ENCODE peak calls at places on chromosomes 16 and 17, in nine cellular contexts. One of them, this sample, is unnamed. For H3K36me3, the result is how much of the 10 kb centered on the place peaks cover.

GRCh38 chr17:78852709-78853111 is 12.1 kb upstream of the USP36 start:
- DNase-seq in RWPE2: no peak
- DNase-seq in endothelial cell of umbilical vein: no peak
- DNase-seq in breast epithelium: no peak
- DNase-seq in esophagus squamous epithelium: no peak
- DNase-seq in hepatocyte: peak
- DNase-seq in astrocyte: no peak
- DNase-seq in body of pancreas: no peak
- DNase-seq in right lobe of liver: no peak
- DNase-seq in this sample: no peak

GRCh38 chr16:66881964-66882508 is 1.7 kb downstream of the PDP2 start:
- DNase-seq in RWPE2: no peak
- DNase-seq in body of pancreas: no peak
- DNase-seq in hepatocyte: no peak
- DNase-seq in esophagus squamous epithelium: no peak
- DNase-seq in endothelial cell of umbilical vein: no peak
- DNase-seq in right lobe of liver: peak
- DNase-seq in astrocyte: no peak
- DNase-seq in breast epithelium: no peak
- DNase-seq in this sample: no peak

GRCh38 chr17:28446716-28447395 is 26.6 kb upstream of the SLC13A2 start:
- DNase-seq in endothelial cell of umbilical vein: no peak
- DNase-seq in right lobe of liver: no peak
- DNase-seq in body of pancreas: no peak
- DNase-seq in esophagus squamous epithelium: no peak
- DNase-seq in astrocyte: no peak
- DNase-seq in RWPE2: no peak
- DNase-seq in hepatocyte: no peak
- DNase-seq in breast epithelium: no peak
- DNase-seq in this sample: no peak

GRCh38 chr16:72985148-72985882 is 62.6 kb downstream of the ZFHX3 start:
- DNase-seq in endothelial cell of umbilical vein: no peak
- DNase-seq in body of pancreas: peak
- DNase-seq in hepatocyte: no peak
- DNase-seq in RWPE2: peak
- DNase-seq in right lobe of liver: no peak
- DNase-seq in breast epithelium: no peak
- DNase-seq in astrocyte: peak
- DNase-seq in esophagus squamous epithelium: no peak
- DNase-seq in this sample: peak

GRCh38 chr17:83107656-83108048 is 28.2 kb downstream of the METRNL start:
- DNase-seq in hepatocyte: no peak
- DNase-seq in breast epithelium: no peak
- DNase-seq in right lobe of liver: no peak
- DNase-seq in endothelial cell of umbilical vein: no peak
- DNase-seq in esophagus squamous epithelium: no peak
- DNase-seq in RWPE2: no peak
- DNase-seq in body of pancreas: no peak
- DNase-seq in astrocyte: no peak
- DNase-seq in this sample: no peak

GRCh38 chr17:38751144-38751802 is 1.3 kb upstream of the PSMB3 start:
- DNase-seq in endothelial cell of umbilical vein: no peak
- DNase-seq in esophagus squamous epithelium: no peak
- DNase-seq in right lobe of liver: no peak
- DNase-seq in hepatocyte: peak
- DNase-seq in astrocyte: no peak
- DNase-seq in RWPE2: no peak
- DNase-seq in body of pancreas: no peak
- DNase-seq in breast epithelium: no peak
- DNase-seq in this sample: no peak

GRCh38 chr16:87702325-87702811 is 63.4 kb downstream of the KLHDC4 start:
- DNase-seq in esophagus squamous epithelium: no peak
- DNase-seq in breast epithelium: no peak
- DNase-seq in body of pancreas: peak
- DNase-seq in RWPE2: no peak
- DNase-seq in astrocyte: no peak
- DNase-seq in endothelial cell of umbilical vein: peak
- DNase-seq in hepatocyte: peak
- DNase-seq in right lobe of liver: no peak
- DNase-seq in this sample: peak

GRCh38 chr16:67843343-67843765 is 1.2 kb downstream of the THAP11 start:
- DNase-seq in hepatocyte: no peak
- DNase-seq in esophagus squamous epithelium: no peak
- DNase-seq in body of pancreas: no peak
- DNase-seq in breast epithelium: no peak
- DNase-seq in astrocyte: no peak
- DNase-seq in endothelial cell of umbilical vein: no peak
- DNase-seq in right lobe of liver: no peak
- DNase-seq in RWPE2: no peak
- DNase-seq in this sample: no peak

GRCh38 chr17:16934133-16934795 is 37.7 kb downstream of the TNFRSF13B start:
- DNase-seq in breast epithelium: no peak
- DNase-seq in endothelial cell of umbilical vein: no peak
- DNase-seq in right lobe of liver: peak
- DNase-seq in body of pancreas: no peak
- DNase-seq in astrocyte: no peak
- DNase-seq in hepatocyte: no peak
- DNase-seq in esophagus squamous epithelium: no peak
- DNase-seq in RWPE2: no peak
- DNase-seq in this sample: no peak

GRCh38 chr17:75601057-75601987 is 13.7 kb downstream of the MYO15B start:
- DNase-seq in breast epithelium: no peak
- DNase-seq in hepatocyte: peak
- DNase-seq in esophagus squamous epithelium: no peak
- DNase-seq in RWPE2: peak
- DNase-seq in astrocyte: no peak
- DNase-seq in right lobe of liver: no peak
- DNase-seq in body of pancreas: peak
- DNase-seq in endothelial cell of umbilical vein: peak
- DNase-seq in this sample: peak

GRCh38 chr17:17694229-17695081 is 13.2 kb downstream of the RAI1 start:
- DNase-seq in body of pancreas: peak
- DNase-seq in right lobe of liver: peak
- DNase-seq in endothelial cell of umbilical vein: peak
- DNase-seq in astrocyte: peak
- DNase-seq in breast epithelium: peak
- DNase-seq in esophagus squamous epithelium: no peak
- DNase-seq in hepatocyte: peak
- DNase-seq in RWPE2: peak
- DNase-seq in this sample: peak

GRCh38 chr16:1941924-1942809 is 832 bp downstream of the MSRB1 start:
- DNase-seq in breast epithelium: no peak
- DNase-seq in hepatocyte: no peak
- DNase-seq in right lobe of liver: no peak
- DNase-seq in RWPE2: peak
- DNase-seq in astrocyte: no peak
- DNase-seq in esophagus squamous epithelium: no peak
- DNase-seq in body of pancreas: peak
- DNase-seq in endothelial cell of umbilical vein: no peak
- DNase-seq in this sample: no peak

GRCh38 chr17:78379134-78379497 is 667 bp downstream of the PGS1 start:
- DNase-seq in hepatocyte: no peak
- DNase-seq in right lobe of liver: no peak
- DNase-seq in breast epithelium: no peak
- DNase-seq in astrocyte: peak
- DNase-seq in esophagus squamous epithelium: no peak
- DNase-seq in RWPE2: no peak
- DNase-seq in endothelial cell of umbilical vein: peak
- DNase-seq in body of pancreas: no peak
- DNase-seq in this sample: peak

GRCh38 chr16:30934827-30935557 is 11.6 kb downstream of the FBXL19 start:
- DNase-seq in body of pancreas: peak
- DNase-seq in endothelial cell of umbilical vein: peak
- DNase-seq in right lobe of liver: no peak
- DNase-seq in esophagus squamous epithelium: no peak
- DNase-seq in hepatocyte: peak
- DNase-seq in breast epithelium: no peak
- DNase-seq in astrocyte: no peak
- DNase-seq in RWPE2: no peak
- DNase-seq in this sample: peak

GRCh38 chr17:40074175-40074512 is 11.4 kb downstream of the THRA start:
- DNase-seq in hepatocyte: no peak
- DNase-seq in esophagus squamous epithelium: no peak
- DNase-seq in right lobe of liver: no peak
- DNase-seq in body of pancreas: no peak
- DNase-seq in astrocyte: no peak
- DNase-seq in RWPE2: no peak
- DNase-seq in breast epithelium: no peak
- DNase-seq in endothelial cell of umbilical vein: no peak
- DNase-seq in this sample: no peak

GRCh38 chr16:78494105-78494504 is 394.7 kb downstream of the WWOX start:
- DNase-seq in esophagus squamous epithelium: no peak
- DNase-seq in astrocyte: no peak
- DNase-seq in hepatocyte: no peak
- DNase-seq in body of pancreas: no peak
- DNase-seq in endothelial cell of umbilical vein: no peak
- DNase-seq in RWPE2: no peak
- DNase-seq in right lobe of liver: no peak
- DNase-seq in breast epithelium: no peak
- DNase-seq in this sample: no peak

GRCh38 chr17:173064-173911 is 8.2 kb downstream of the DOC2B start:
- DNase-seq in astrocyte: no peak
- DNase-seq in breast epithelium: no peak
- DNase-seq in hepatocyte: no peak
- DNase-seq in endothelial cell of umbilical vein: no peak
- DNase-seq in esophagus squamous epithelium: no peak
- DNase-seq in RWPE2: no peak
- DNase-seq in body of pancreas: no peak
- DNase-seq in right lobe of liver: no peak
- DNase-seq in this sample: no peak

GRCh38 chr17:73950515-73950914 is 253.0 kb upstream of the RPL38 start:
- DNase-seq in breast epithelium: no peak
- DNase-seq in esophagus squamous epithelium: no peak
- DNase-seq in endothelial cell of umbilical vein: no peak
- DNase-seq in RWPE2: no peak
- DNase-seq in body of pancreas: no peak
- DNase-seq in right lobe of liver: no peak
- DNase-seq in hepatocyte: no peak
- DNase-seq in astrocyte: no peak
- DNase-seq in this sample: no peak
- TF ChIP-seq CTCF in breast epithelium: no peak
- TF ChIP-seq CTCF in esophagus squamous epithelium: no peak
- TF ChIP-seq CTCF in endothelial cell of umbilical vein: no peak
- TF ChIP-seq CTCF in RWPE2: no peak
- TF ChIP-seq CTCF in body of pancreas: peak
- TF ChIP-seq CTCF in right lobe of liver: no peak
- TF ChIP-seq CTCF in hepatocyte: no peak
- TF ChIP-seq CTCF in astrocyte: no peak
- TF ChIP-seq CTCF in this sample: no peak

GRCh38 chr17:1810450-1811103 is 19.1 kb downstream of the SMYD4 start:
- DNase-seq in hepatocyte: peak
- DNase-seq in endothelial cell of umbilical vein: no peak
- DNase-seq in esophagus squamous epithelium: no peak
- DNase-seq in astrocyte: no peak
- DNase-seq in body of pancreas: no peak
- DNase-seq in right lobe of liver: peak
- DNase-seq in breast epithelium: no peak
- DNase-seq in RWPE2: no peak
- DNase-seq in this sample: no peak

GRCh38 chr17:1808649-1809048 is 21.1 kb downstream of the SMYD4 start:
- DNase-seq in right lobe of liver: no peak
- DNase-seq in hepatocyte: no peak
- DNase-seq in breast epithelium: no peak
- DNase-seq in astrocyte: no peak
- DNase-seq in RWPE2: no peak
- DNase-seq in esophagus squamous epithelium: no peak
- DNase-seq in endothelial cell of umbilical vein: no peak
- DNase-seq in body of pancreas: no peak
- DNase-seq in this sample: no peak

GRCh38 chr17:1813088-1813487 is 16.6 kb downstream of the SMYD4 start:
- DNase-seq in right lobe of liver: no peak
- DNase-seq in breast epithelium: no peak
- DNase-seq in esophagus squamous epithelium: no peak
- DNase-seq in RWPE2: no peak
- DNase-seq in endothelial cell of umbilical vein: no peak
- DNase-seq in astrocyte: peak
- DNase-seq in body of pancreas: no peak
- DNase-seq in hepatocyte: no peak
- DNase-seq in this sample: no peak
- H3K27ac ChIP-seq in right lobe of liver: no peak
- H3K27ac ChIP-seq in breast epithelium: no peak
- H3K27ac ChIP-seq in esophagus squamous epithelium: no peak
- H3K27ac ChIP-seq in RWPE2: no peak
- H3K27ac ChIP-seq in endothelial cell of umbilical vein: no peak
- H3K27ac ChIP-seq in astrocyte: no peak
- H3K27ac ChIP-seq in body of pancreas: no peak
- H3K27ac ChIP-seq in hepatocyte: no peak
- H3K27ac ChIP-seq in this sample: no peak

GRCh38 chr17:49404906-49405305 is 9.8 kb downstream of the PHB1 start:
- DNase-seq in right lobe of liver: no peak
- DNase-seq in hepatocyte: no peak
- DNase-seq in endothelial cell of umbilical vein: no peak
- DNase-seq in RWPE2: peak
- DNase-seq in esophagus squamous epithelium: no peak
- DNase-seq in breast epithelium: no peak
- DNase-seq in body of pancreas: no peak
- DNase-seq in astrocyte: no peak
- DNase-seq in this sample: no peak

GRCh38 chr17:49407981-49408501 is 6.6 kb downstream of the PHB1 start:
- DNase-seq in hepatocyte: peak
- DNase-seq in esophagus squamous epithelium: no peak
- DNase-seq in RWPE2: peak
- DNase-seq in astrocyte: peak
- DNase-seq in breast epithelium: peak
- DNase-seq in endothelial cell of umbilical vein: peak
- DNase-seq in body of pancreas: peak
- DNase-seq in right lobe of liver: peak
- DNase-seq in this sample: peak

GRCh38 chr17:49404371-49404770 is 10.3 kb downstream of the PHB1 start:
- DNase-seq in right lobe of liver: no peak
- DNase-seq in hepatocyte: no peak
- DNase-seq in RWPE2: peak
- DNase-seq in body of pancreas: no peak
- DNase-seq in breast epithelium: no peak
- DNase-seq in astrocyte: no peak
- DNase-seq in endothelial cell of umbilical vein: no peak
- DNase-seq in esophagus squamous epithelium: no peak
- DNase-seq in this sample: no peak

GRCh38 chr17:49409066-49409465 is 5.6 kb downstream of the PHB1 start:
- DNase-seq in body of pancreas: no peak
- DNase-seq in astrocyte: no peak
- DNase-seq in RWPE2: peak
- DNase-seq in endothelial cell of umbilical vein: no peak
- DNase-seq in breast epithelium: no peak
- DNase-seq in right lobe of liver: no peak
- DNase-seq in hepatocyte: no peak
- DNase-seq in esophagus squamous epithelium: no peak
- DNase-seq in this sample: no peak

GRCh38 chr17:49406791-49407190 is 7.9 kb downstream of the PHB1 start:
- DNase-seq in right lobe of liver: no peak
- DNase-seq in RWPE2: peak
- DNase-seq in breast epithelium: no peak
- DNase-seq in esophagus squamous epithelium: no peak
- DNase-seq in body of pancreas: no peak
- DNase-seq in hepatocyte: no peak
- DNase-seq in astrocyte: no peak
- DNase-seq in endothelial cell of umbilical vein: no peak
- DNase-seq in this sample: no peak
- H3K36me3 ChIP-seq in right lobe of liver: under half
- H3K36me3 ChIP-seq in RWPE2: half or more
- H3K36me3 ChIP-seq in breast epithelium: under half
- H3K36me3 ChIP-seq in esophagus squamous epithelium: under half
- H3K36me3 ChIP-seq in body of pancreas: under half
- H3K36me3 ChIP-seq in hepatocyte: under half
- H3K36me3 ChIP-seq in astrocyte: half or more
- H3K36me3 ChIP-seq in endothelial cell of umbilical vein: under half
- H3K36me3 ChIP-seq in this sample: half or more

GRCh38 chr17:45990836-45991235 is 8.2 kb upstream of the STH start:
- DNase-seq in esophagus squamous epithelium: no peak
- DNase-seq in RWPE2: no peak
- DNase-seq in endothelial cell of umbilical vein: no peak
- DNase-seq in breast epithelium: no peak
- DNase-seq in astrocyte: no peak
- DNase-seq in right lobe of liver: no peak
- DNase-seq in body of pancreas: no peak
- DNase-seq in hepatocyte: no peak
- DNase-seq in this sample: no peak
- TF ChIP-seq CTCF in esophagus squamous epithelium: no peak
- TF ChIP-seq CTCF in RWPE2: no peak
- TF ChIP-seq CTCF in endothelial cell of umbilical vein: no peak
- TF ChIP-seq CTCF in breast epithelium: no peak
- TF ChIP-seq CTCF in astrocyte: no peak
- TF ChIP-seq CTCF in right lobe of liver: no peak
- TF ChIP-seq CTCF in body of pancreas: no peak
- TF ChIP-seq CTCF in hepatocyte: no peak
- TF ChIP-seq CTCF in this sample: no peak

This sample was measured in brain microvascular endothelial cell.